ENCODE peak calls at places on chromosomes 5 and 9, in eight cellular contexts. K is astrocyte, A is psoas muscle, E is esophagus squamous epithelium, D is HepG2, U is A673, H is heart left ventricle, N is brain microvascular endothelial cell. Z is an unnamed sample.

GRCh38 chr5:113678924-113679575 is 165.6 kb downstream of the YTHDC2 start:
- DNase-seq in A (no peak), D (peak), N (peak), H (no peak), K (peak), U (peak), E (no peak), Z (peak)

GRCh38 chr5:34762321-34762871 is 76.6 kb upstream of the TTC23L start:
- DNase-seq in D (no peak), E (no peak), A (no peak), H (peak), U (peak), K (peak), N (no peak), Z (no peak)

GRCh38 chr5:149618581-149619248 is 37.4 kb downstream of the ARHGEF37 start:
- DNase-seq in N (peak), K (peak), A (peak), H (peak), D (peak), E (no peak), U (peak), Z (peak)

GRCh38 chr5:163789870-163790269 is 284.5 kb downstream of the MAT2B start:
- DNase-seq in D (no peak), E (no peak), A (no peak), N (no peak), U (no peak), H (no peak), K (peak), Z (no peak)

GRCh38 chr5:86337667-86338460 is 279.9 kb upstream of the COX7C start:
- DNase-seq in D (no peak), N (no peak), H (no peak), K (no peak), E (no peak), A (no peak), U (no peak), Z (peak)

GRCh38 chr9:89853161-89853560 is 248.3 kb downstream of the GADD45G start:
- DNase-seq in H (no peak), N (no peak), U (no peak), A (no peak), E (no peak), K (no peak), D (no peak), Z (no peak)

GRCh38 chr9:113574381-113575262 is 111.1 kb downstream of the RGS3 start:
- DNase-seq in A (peak), H (peak), D (no peak), N (no peak), K (no peak), U (no peak), E (no peak), Z (peak)

GRCh38 chr9:122051401-122052346 is 41.4 kb downstream of the TTLL11 start:
- DNase-seq in H (no peak), K (peak), N (peak), D (no peak), U (no peak), A (no peak), E (no peak), Z (peak)

GRCh38 chr9:101477736-101478135 is 42.2 kb upstream of the ALDOB start:
- DNase-seq in H (peak), E (no peak), U (no peak), D (no peak), N (no peak), K (no peak), A (no peak), Z (no peak)

GRCh38 chr5:172343741-172344140 is 60.2 kb upstream of the UBTD2 start:
- DNase-seq in U (no peak), K (no peak), D (no peak), E (no peak), N (no peak), H (no peak), A (no peak), Z (no peak)

GRCh38 chr9:83977196-83977595 is 2.8 kb downstream of the HNRNPK start:
- DNase-seq in K (no peak), N (no peak), H (no peak), E (no peak), A (no peak), U (no peak), D (no peak), Z (no peak)
- H3K4me3 ChIP-seq in K (peak), N (peak), H (peak), E (no peak), A (peak), U (peak), D (peak), Z (peak)

GRCh38 chr5:117039035-117039434 is 464.4 kb upstream of the SEMA6A start:
- DNase-seq in A (no peak), D (no peak), U (no peak), K (no peak), H (no peak), E (no peak), N (no peak), Z (no peak)

DNA sequence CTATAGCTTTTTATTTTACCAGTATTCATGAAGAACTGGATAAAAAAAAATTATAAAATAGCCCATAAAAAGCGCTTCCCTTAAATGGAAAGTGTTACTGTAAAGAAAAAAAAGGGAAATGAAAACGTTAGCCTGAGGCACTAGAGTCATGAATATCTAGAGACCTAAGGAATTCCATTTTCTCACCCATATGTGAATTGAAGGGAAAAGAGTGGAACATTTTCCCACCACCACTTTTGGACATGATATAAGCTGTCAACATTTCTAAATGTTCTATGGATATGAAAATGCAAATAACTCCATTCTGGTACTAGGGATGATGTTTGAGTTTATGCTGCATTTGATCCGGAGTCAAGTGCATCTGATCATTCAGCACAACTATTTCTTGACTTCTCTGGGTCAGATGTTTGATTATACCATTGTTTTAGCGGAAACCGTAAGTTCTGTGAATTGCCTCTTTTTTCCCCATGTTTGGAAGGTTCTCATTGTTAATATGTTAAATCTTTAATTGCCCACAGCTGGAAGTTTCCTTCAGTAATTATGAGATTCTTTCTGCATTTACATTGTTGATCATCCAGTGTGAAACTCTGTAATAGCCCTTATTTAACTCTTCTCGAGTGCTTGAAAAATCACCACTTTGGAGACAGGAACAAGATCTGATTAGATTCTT is 467.4 kb upstream of the SEMA6A start:
- DNase-seq in K (no peak), A (no peak), E (no peak), N (no peak), H (no peak), D (no peak), U (peak), Z (no peak)
- H3K4me3 ChIP-seq in K (no peak), A (no peak), E (no peak), N (no peak), H (no peak), D (no peak), U (no peak), Z (no peak)

GRCh38 chr5:159883522-159883950 is 32.7 kb upstream of the ADRA1B start:
- DNase-seq in D (no peak), U (no peak), K (peak), A (no peak), E (no peak), H (no peak), N (peak), Z (no peak)

GRCh38 chr5:159890141-159890540 is 26.1 kb upstream of the ADRA1B start:
- DNase-seq in E (no peak), N (no peak), U (no peak), K (no peak), H (no peak), D (no peak), A (no peak), Z (no peak)

GRCh38 chr5:159887050-159887449 is 29.2 kb upstream of the ADRA1B start:
- DNase-seq in U (no peak), K (peak), E (no peak), H (no peak), N (no peak), D (no peak), A (no peak), Z (no peak)

GRCh38 chr5:159884917-159885620 is 31.2 kb upstream of the ADRA1B start:
- DNase-seq in E (no peak), A (no peak), H (no peak), N (no peak), K (no peak), U (no peak), D (no peak), Z (no peak)

DNA sequence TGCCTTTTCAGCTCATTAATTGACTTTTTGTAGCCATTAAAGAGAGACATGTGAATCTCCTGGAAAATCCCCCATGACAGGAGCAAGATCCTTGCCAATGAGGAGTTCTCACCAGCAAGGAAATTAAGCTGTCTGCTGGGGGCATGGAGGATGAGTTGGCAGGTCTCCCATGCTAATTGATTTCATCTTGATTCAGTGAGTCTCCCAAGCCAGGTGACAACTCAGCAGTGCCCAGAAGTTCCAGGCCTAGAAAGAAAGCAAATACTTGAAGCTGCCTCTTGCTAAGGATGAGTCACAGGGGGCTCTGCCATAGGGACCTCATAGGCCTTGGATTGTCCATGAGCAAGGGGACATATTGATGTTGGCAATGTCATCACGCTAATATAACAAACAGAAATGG is 30.0 kb upstream of the ADRA1B start:
- DNase-seq in U (no peak), A (no peak), K (no peak), E (no peak), H (no peak), N (no peak), D (no peak), Z (no peak)
- H3K4me3 ChIP-seq in U (no peak), A (no peak), K (no peak), E (no peak), H (no peak), N (no peak), D (no peak), Z (no peak)

DNA sequence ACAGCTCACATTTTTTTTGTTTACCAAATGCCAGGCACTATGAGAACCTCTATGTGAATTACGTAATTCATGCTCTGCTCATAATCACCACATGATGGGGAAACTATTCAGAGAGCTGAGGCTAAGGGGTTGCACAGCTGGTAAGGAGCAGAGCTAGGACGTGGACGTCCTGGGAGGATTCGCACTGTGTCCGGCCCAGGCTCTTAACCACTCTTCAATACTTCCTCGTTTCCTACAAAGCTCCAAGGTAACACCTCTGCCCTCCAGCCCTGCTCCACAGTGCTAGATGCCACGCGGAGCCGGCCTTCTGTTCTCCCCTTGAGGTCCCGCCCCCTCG is 8.7 kb downstream of the PHF19 start:
- DNase-seq in D (no peak), E (no peak), A (no peak), U (no peak), N (no peak), K (peak), H (no peak), Z (no peak)
- H3K4me3 ChIP-seq in D (no peak), E (peak), A (peak), U (peak), N (peak), K (no peak), H (peak), Z (peak)

GRCh38 chr9:126304207-126304945 is 22.3 kb upstream of the MVB12B start:
- DNase-seq in N (no peak), A (no peak), D (peak), H (no peak), U (no peak), K (no peak), E (no peak), Z (no peak)
- H3K4me3 ChIP-seq in N (no peak), A (no peak), D (no peak), H (no peak), U (no peak), K (no peak), E (no peak), Z (no peak)

Z was measured in GM12865.